ENCODE peak calls at places on chromosomes 16 and 17, in seven cellular contexts. C is HFFc6; R is GM19239; I is thoracic aorta; V is Caco-2; K is CD4-positive, alpha-beta T cell; F is choroid plexus epithelial cell. X is an unnamed sample.

GRCh38 chr16:50668368-50669008 is 12.6 kb downstream of the SNX20 start:
- DNase-seq in C (no peak), R (no peak), I (no peak), V (peak), K (no peak), F (no peak), X (no peak)

GRCh38 chr17:14833201-14833773 is 431.8 kb downstream of the PMP22 start:
- DNase-seq in C (peak), R (no peak), I (no peak), V (no peak), K (no peak), F (peak), X (no peak)

GRCh38 chr17:511833-512251 is 159.2 kb upstream of the RPH3AL start:
- DNase-seq in C (peak), R (no peak), I (no peak), V (no peak), K (no peak), F (no peak), X (no peak)

GRCh38 chr17:73474370-73474988 is 162.7 kb upstream of the CDC42EP4 start:
- DNase-seq in C (no peak), R (no peak), I (peak), V (peak), K (no peak), F (peak), X (no peak)

GRCh38 chr17:18951941-18952842 is at the start of gene SLC5A10:
- DNase-seq in C (no peak), R (no peak), I (no peak), V (peak), K (no peak), F (no peak), X (no peak)

GRCh38 chr16:88662222-88662842 is 559 bp downstream of the MVD start:
- DNase-seq in C (no peak), R (no peak), I (no peak), V (peak), K (no peak), F (no peak), X (no peak)

GRCh38 chr17:63919311-63919723 is 678 bp upstream of the GH1 start:
- DNase-seq in C (peak), R (peak), I (no peak), V (peak), K (peak), F (peak), X (peak)

GRCh38 chr17:31499771-31500554 is 108.5 kb downstream of the RAB11FIP4 start:
- DNase-seq in C (peak), R (no peak), I (no peak), V (peak), K (no peak), F (peak), X (no peak)

GRCh38 chr16:81350306-81350615 is 35.5 kb downstream of the GAN start:
- DNase-seq in C (no peak), R (no peak), I (no peak), V (no peak), K (no peak), F (peak), X (no peak)

GRCh38 chr17:50681260-50682200 is 26.2 kb downstream of the ANKRD40 start:
- DNase-seq in C (peak), R (no peak), I (no peak), V (peak), K (no peak), F (peak), X (no peak)

GRCh38 chr17:81710514-81711308 is 1.4 kb upstream of the SLC25A10 start:
- DNase-seq in C (no peak), R (no peak), I (no peak), V (no peak), K (no peak), F (peak), X (no peak)

GRCh38 chr17:48153711-48154642 is 46.4 kb downstream of the SNX11 start:
- DNase-seq in C (no peak), R (no peak), I (no peak), V (peak), K (no peak), F (peak), X (no peak)

GRCh38 chr17:73802314-73802713 is 158.1 kb upstream of the SDK2 start:
- DNase-seq in C (no peak), R (no peak), I (no peak), V (no peak), K (no peak), F (no peak), X (no peak)